ENCODE peak calls at places on chromosomes 6 and 20, in nine cellular contexts. L is CD4-positive, alpha-beta T cell; A is GM13976; S is mucosa of descending colon; Q is heart right ventricle; H is A549; R is BJ; D is OCI-LY7; M is astrocyte. N is an unnamed sample.

GRCh38 chr20:44651507-44652373 is at the start of gene ADA:
- DNase-seq in H (peak), Q (peak), S (peak), M (peak), D (peak), R (no peak), A (peak), L (no peak), N (peak)

GRCh38 chr6:152605901-152606390 is 31.2 kb downstream of the SYNE1 start:
- DNase-seq in H (no peak), Q (no peak), M (peak), D (no peak), S (no peak), A (no peak), R (no peak), L (no peak), N (no peak)

GRCh38 chr20:11891827-11892521 is 25.7 kb upstream of the BTBD3 start:
- DNase-seq in R (no peak), M (peak), H (peak), A (peak), D (no peak), Q (peak), S (peak), L (peak), N (no peak)

GRCh38 chr20:605237-605636 is 4.9 kb downstream of the TCF15 start:
- DNase-seq in R (no peak), M (no peak), D (no peak), S (no peak), A (no peak), Q (no peak), H (no peak), L (no peak), N (no peak)

GRCh38 chr20:24389686-24390085 is 79.7 kb upstream of the SYNDIG1 start:
- DNase-seq in M (no peak), Q (no peak), D (no peak), H (no peak), A (no peak), R (no peak), L (peak), S (peak), N (no peak)

GRCh38 chr6:135254471-135254870 is 73.4 kb downstream of the MYB start:
- DNase-seq in A (no peak), L (no peak), M (no peak), R (no peak), H (no peak), D (no peak), S (peak), Q (no peak), N (no peak)

GRCh38 chr20:38168791-38169589 is 3.9 kb upstream of the TGM2 start:
- DNase-seq in D (no peak), L (no peak), Q (no peak), H (no peak), R (no peak), A (no peak), S (no peak), M (no peak), N (peak)

GRCh38 chr20:46206025-46206424 is 87.9 kb downstream of the CD40 start:
- DNase-seq in M (peak), R (no peak), Q (no peak), L (no peak), A (peak), H (peak), S (peak), D (no peak), N (no peak)

GRCh38 chr20:39910536-39910935 is 778.5 kb downstream of the MAFB start:
- DNase-seq in M (no peak), R (no peak), L (no peak), Q (peak), D (no peak), A (no peak), H (no peak), S (peak), N (no peak)

GRCh38 chr6:168671028-168671862 is 230.3 kb downstream of the SMOC2 start:
- DNase-seq in S (peak), D (no peak), Q (no peak), M (no peak), L (no peak), H (no peak), A (no peak), R (no peak), N (no peak)

GRCh38 chr6:18632670-18633410 is 245.7 kb downstream of the RNF144B start:
- DNase-seq in R (no peak), D (no peak), H (no peak), L (no peak), A (no peak), Q (no peak), M (peak), S (no peak), N (no peak)

GRCh38 chr6:101545171-101545570 is 151.7 kb downstream of the GRIK2 start:
- DNase-seq in R (peak), S (no peak), M (peak), Q (no peak), A (no peak), L (no peak), H (no peak), D (no peak), N (no peak)

GRCh38 chr20:37329481-37330165 is 16.3 kb upstream of the SRC start:
- DNase-seq in D (no peak), L (no peak), S (no peak), Q (no peak), H (no peak), A (no peak), M (no peak), R (no peak), N (no peak)

GRCh38 chr20:57788936-57789613 is 79.3 kb upstream of the PMEPA1 start:
- DNase-seq in L (no peak), S (no peak), Q (no peak), H (no peak), D (no peak), A (no peak), M (no peak), R (no peak), N (no peak)

GRCh38 chr6:85469276-85470022 is 19.6 kb downstream of the NT5E start:
- DNase-seq in R (no peak), L (no peak), Q (no peak), D (no peak), H (no peak), M (no peak), S (no peak), A (no peak), N (no peak)

GRCh38 chr6:149864578-149865535 is 698 bp upstream of the LRP11 start:
- DNase-seq in R (no peak), H (peak), D (peak), Q (no peak), M (peak), L (no peak), A (peak), S (peak), N (no peak)

GRCh38 chr20:44784688-44785087 is 25.7 kb downstream of the RIMS4 start:
- DNase-seq in R (no peak), H (no peak), M (no peak), D (no peak), S (no peak), Q (no peak), A (no peak), L (no peak), N (no peak)

GRCh38 chr6:8180327-8181161 is 78.2 kb upstream of the EEF1E1 start:
- DNase-seq in D (no peak), M (peak), S (no peak), H (no peak), R (peak), A (no peak), L (no peak), Q (no peak), N (no peak)

GRCh38 chr6:106535012-106535411 is 94.3 kb downstream of the RTN4IP1 start:
- DNase-seq in S (no peak), L (no peak), Q (no peak), H (no peak), A (no peak), R (no peak), D (no peak), M (no peak), N (no peak)

GRCh38 chr6:25007269-25007699 is 71.5 kb upstream of the RIPOR2 start:
- DNase-seq in A (peak), D (no peak), M (no peak), H (no peak), Q (no peak), L (no peak), R (no peak), S (no peak), N (no peak)

GRCh38 chr6:87944541-87944954 is 103.1 kb upstream of the SPACA1 start:
- DNase-seq in Q (peak), D (peak), H (peak), S (peak), M (peak), L (no peak), A (peak), R (peak), N (peak)

GRCh38 chr6:132683543-132683942 is 24.6 kb upstream of the TAAR1 start:
- DNase-seq in R (peak), M (peak), D (no peak), A (no peak), S (no peak), Q (no peak), H (no peak), L (no peak), N (no peak)

GRCh38 chr20:64188682-64189529 is 24.7 kb downstream of the MYT1 start:
- DNase-seq in L (no peak), A (no peak), R (no peak), S (peak), Q (no peak), D (no peak), M (peak), H (peak), N (no peak)

GRCh38 chr6:30640481-30640880 is 6.5 kb upstream of the C6orf136 start:
- DNase-seq in D (no peak), Q (no peak), A (no peak), H (no peak), M (no peak), L (no peak), R (no peak), S (no peak), N (no peak)

GRCh38 chr6:105058316-105058715 is 101.4 kb downstream of the LIN28B start:
- DNase-seq in H (no peak), M (no peak), A (no peak), D (no peak), R (no peak), L (no peak), Q (no peak), S (no peak), N (no peak)

GRCh38 chr6:12296255-12296573 is 6.1 kb downstream of the EDN1 start:
- DNase-seq in M (peak), R (peak), Q (no peak), A (no peak), D (no peak), H (peak), L (no peak), S (peak), N (no peak)

GRCh38 chr6:151087861-151088598 is 151.7 kb upstream of the AKAP12 start:
- DNase-seq in Q (peak), D (no peak), H (no peak), A (no peak), R (no peak), M (peak), S (peak), L (no peak), N (peak)

GRCh38 chr6:100461273-100461919 is 3.3 kb downstream of the SIM1 start:
- DNase-seq in L (no peak), Q (no peak), M (no peak), R (no peak), S (no peak), D (no peak), H (peak), A (peak), N (peak)

GRCh38 chr6:157690441-157691210 is 132.4 kb upstream of the SNX9 start:
- DNase-seq in H (no peak), R (no peak), A (no peak), M (no peak), D (no peak), L (no peak), Q (no peak), S (no peak), N (no peak)

GRCh38 chr6:75244063-75244575 is 518 bp upstream of the COX7A2 start:
- DNase-seq in D (no peak), H (no peak), M (no peak), L (no peak), A (peak), R (no peak), Q (no peak), S (no peak), N (no peak)

GRCh38 chr6:129105035-129105434 is 222.1 kb downstream of the LAMA2 start:
- DNase-seq in Q (no peak), H (no peak), D (no peak), A (no peak), M (no peak), R (no peak), L (no peak), S (no peak), N (no peak)

GRCh38 chr6:30926644-30927043 is 5.3 kb downstream of the SFTA2 start:
- DNase-seq in A (no peak), D (no peak), M (peak), H (no peak), L (no peak), S (no peak), R (no peak), Q (no peak), N (peak)

GRCh38 chr20:58173930-58174707 is 54.3 kb downstream of the ANKRD60 start:
- DNase-seq in L (no peak), S (no peak), Q (no peak), H (no peak), R (no peak), M (no peak), A (no peak), D (no peak), N (no peak)

GRCh38 chr20:14193885-14194284 is 143.5 kb downstream of the FLRT3 start:
- DNase-seq in L (no peak), S (no peak), M (no peak), H (peak), A (no peak), D (no peak), Q (no peak), R (no peak), N (no peak)
- TF ChIP-seq CTCF in L (no peak), S (no peak), M (no peak), H (no peak), A (no peak), D (no peak), Q (no peak), R (no peak), N (no peak)

DNA sequence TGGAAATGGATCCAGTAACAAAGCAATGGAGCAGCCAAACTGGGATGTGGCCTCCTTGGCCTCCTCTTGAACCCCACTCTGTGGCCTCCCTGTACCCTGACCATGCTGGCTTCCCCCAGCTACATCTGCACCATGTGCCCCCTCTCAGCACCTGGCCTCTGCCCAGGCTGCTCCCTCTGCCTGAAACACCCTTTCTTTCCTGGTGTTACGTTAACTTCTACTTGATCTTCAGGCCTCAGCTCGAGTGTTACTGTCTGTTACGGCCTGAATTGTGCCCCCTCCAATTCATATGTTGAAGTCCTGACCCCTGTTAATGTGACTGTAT is 30.2 kb downstream of the NOL4L start:
- DNase-seq in D (no peak), Q (no peak), M (no peak), H (no peak), S (no peak), A (no peak), L (no peak), R (no peak), N (no peak)
- TF ChIP-seq CTCF in D (no peak), Q (no peak), M (no peak), H (no peak), S (no peak), A (no peak), L (no peak), R (no peak), N (no peak)

GRCh38 chr6:112198582-112198981 is 55.8 kb downstream of the LAMA4 start:
- DNase-seq in H (no peak), D (no peak), M (no peak), A (no peak), L (no peak), R (no peak), Q (no peak), S (no peak), N (no peak)

GRCh38 chr6:112202639-112203341 is 51.6 kb downstream of the LAMA4 start:
- DNase-seq in D (no peak), Q (no peak), A (no peak), S (no peak), M (peak), R (no peak), L (no peak), H (no peak), N (no peak)

GRCh38 chr6:112197636-112198035 is 56.7 kb downstream of the LAMA4 start:
- DNase-seq in S (no peak), M (no peak), Q (no peak), R (no peak), L (no peak), A (no peak), H (no peak), D (no peak), N (no peak)

GRCh38 chr6:112196290-112196689 is 58.1 kb downstream of the LAMA4 start:
- DNase-seq in D (no peak), A (no peak), H (no peak), Q (no peak), R (no peak), L (no peak), M (no peak), S (no peak), N (no peak)

GRCh38 chr6:112199001-112199403 is 55.4 kb downstream of the LAMA4 start:
- DNase-seq in H (no peak), S (no peak), D (no peak), Q (no peak), A (no peak), R (no peak), M (no peak), L (no peak), N (no peak)
- TF ChIP-seq CTCF in H (no peak), S (no peak), D (no peak), Q (no peak), A (no peak), R (no peak), M (no peak), L (no peak), N (no peak)

GRCh38 chr6:169981051-169981450 is 229.6 kb downstream of the ERMARD start:
- DNase-seq in Q (no peak), L (no peak), D (no peak), S (no peak), A (no peak), M (no peak), R (no peak), H (no peak), N (no peak)

GRCh38 chr6:169979873-169980440 is 228.5 kb downstream of the ERMARD start:
- DNase-seq in D (no peak), H (no peak), R (no peak), A (no peak), L (no peak), Q (no peak), M (no peak), S (no peak), N (no peak)

GRCh38 chr6:169982461-169983386 is 231.3 kb downstream of the ERMARD start:
- DNase-seq in D (no peak), H (no peak), L (no peak), Q (no peak), A (no peak), M (no peak), R (no peak), S (no peak), N (peak)

GRCh38 chr6:169981969-169982368 is 230.5 kb downstream of the ERMARD start:
- DNase-seq in D (no peak), Q (no peak), S (no peak), M (no peak), A (no peak), L (no peak), H (no peak), R (no peak), N (no peak)

DNA sequence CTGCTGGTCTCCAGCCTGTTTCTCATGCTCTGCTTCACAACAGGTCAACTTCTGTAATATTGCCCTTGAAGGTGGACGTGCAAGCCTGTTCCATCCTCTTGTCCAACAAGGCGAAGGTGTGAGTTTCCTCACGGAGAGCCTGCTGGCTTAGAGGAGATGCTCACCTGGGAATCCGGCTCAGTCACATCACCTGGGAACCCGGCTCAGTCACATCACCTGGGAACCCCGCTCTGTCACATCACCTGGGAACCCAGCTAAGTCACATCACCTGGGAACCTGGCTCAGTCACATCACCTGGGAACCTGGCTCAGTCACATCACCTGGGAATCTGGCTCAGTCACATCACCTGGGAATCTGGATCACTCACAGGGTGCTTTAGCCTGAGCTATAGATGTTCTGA is 230.1 kb downstream of the ERMARD start:
- DNase-seq in M (no peak), H (no peak), L (no peak), A (no peak), D (no peak), S (no peak), R (no peak), Q (no peak), N (no peak)
- TF ChIP-seq CTCF in M (no peak), H (no peak), L (no peak), A (no peak), D (no peak), S (no peak), R (no peak), Q (no peak), N (no peak)

GRCh38 chr6:169776379-169776778 is 25.0 kb downstream of the ERMARD start:
- DNase-seq in M (no peak), A (no peak), D (no peak), H (no peak), S (no peak), R (no peak), L (no peak), Q (no peak), N (no peak)
- TF ChIP-seq CTCF in M (no peak), A (no peak), D (no peak), H (no peak), S (no peak), R (no peak), L (no peak), Q (no peak), N (no peak)

DNA sequence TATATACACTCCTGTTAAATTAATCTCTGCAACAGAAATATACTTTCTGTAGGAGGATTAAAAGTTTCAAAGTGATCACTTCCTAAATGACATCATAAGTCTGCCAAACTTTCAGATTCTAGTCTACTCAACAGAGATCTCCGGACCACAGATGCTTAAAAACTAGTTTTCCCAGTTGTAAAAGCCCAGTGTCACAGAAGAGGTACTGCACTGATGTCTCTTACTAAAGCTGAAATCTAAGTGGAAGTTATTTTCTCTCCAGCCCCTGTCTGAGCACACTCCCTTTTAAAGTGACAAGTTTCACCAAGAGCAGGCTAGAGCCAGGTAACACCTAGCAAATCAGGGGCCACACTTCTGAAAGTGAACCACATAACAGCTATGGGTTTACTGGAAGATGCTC is 71.6 kb upstream of the DST start:
- DNase-seq in M (no peak), D (no peak), L (no peak), A (no peak), H (no peak), S (no peak), R (no peak), Q (no peak), N (no peak)
- TF ChIP-seq CTCF in M (no peak), D (no peak), L (no peak), A (no peak), H (no peak), S (no peak), R (no peak), Q (no peak), N (no peak)